ENCODE peak calls at places on chromosomes 16 and 17, in six cellular contexts. One of them, this sample, is unnamed.

GRCh38 chr17:68097161-68097805 is 61.7 kb downstream of the KPNA2 start:
- DNase-seq in right cardiac atrium: no peak
- DNase-seq in transverse colon: no peak
- DNase-seq in A549: no peak
- DNase-seq in body of pancreas: no peak
- DNase-seq in GM12878: no peak
- DNase-seq in this sample: no peak

GRCh38 chr17:44024271-44024663 is 9.5 kb upstream of the TMEM101 start:
- DNase-seq in body of pancreas: no peak
- DNase-seq in right cardiac atrium: no peak
- DNase-seq in A549: no peak
- DNase-seq in transverse colon: no peak
- DNase-seq in GM12878: no peak
- DNase-seq in this sample: no peak

GRCh38 chr17:44820631-44821196 is 9.4 kb downstream of the GJC1 start:
- DNase-seq in GM12878: no peak
- DNase-seq in A549: peak; percentile 67
- DNase-seq in right cardiac atrium: no peak
- DNase-seq in body of pancreas: no peak
- DNase-seq in transverse colon: no peak
- DNase-seq in this sample: no peak

GRCh38 chr16:24834459-24835335 is 11.1 kb upstream of the SLC5A11 start:
- DNase-seq in A549: peak; percentile 76
- DNase-seq in body of pancreas: no peak
- DNase-seq in transverse colon: peak; percentile 83
- DNase-seq in right cardiac atrium: no peak
- DNase-seq in GM12878: no peak
- DNase-seq in this sample: peak; percentile 85

GRCh38 chr17:7632492-7632894 is 2.6 kb downstream of the SHBG start:
- DNase-seq in transverse colon: peak; percentile 40
- DNase-seq in A549: peak; percentile 71
- DNase-seq in right cardiac atrium: no peak
- DNase-seq in body of pancreas: peak; percentile 36
- DNase-seq in GM12878: no peak
- DNase-seq in this sample: no peak

GRCh38 chr16:81558444-81559175 is 114.0 kb downstream of the CMIP start:
- DNase-seq in GM12878: no peak
- DNase-seq in A549: peak; percentile 82
- DNase-seq in body of pancreas: peak; percentile 91
- DNase-seq in transverse colon: peak; percentile 88
- DNase-seq in right cardiac atrium: no peak
- DNase-seq in this sample: peak; percentile 87

GRCh38 chr16:56841233-56841632 is 23.8 kb upstream of the SLC12A3 start:
- DNase-seq in GM12878: no peak
- DNase-seq in right cardiac atrium: no peak
- DNase-seq in body of pancreas: no peak
- DNase-seq in transverse colon: no peak
- DNase-seq in A549: no peak
- DNase-seq in this sample: no peak

GRCh38 chr17:79163071-79163470 is 88.4 kb downstream of the ENGASE start:
- DNase-seq in GM12878: no peak
- DNase-seq in right cardiac atrium: no peak
- DNase-seq in body of pancreas: no peak
- DNase-seq in A549: no peak
- DNase-seq in transverse colon: no peak
- DNase-seq in this sample: no peak

GRCh38 chr17:75823257-75824041 is 20.8 kb downstream of the UNC13D start:
- DNase-seq in transverse colon: no peak
- DNase-seq in body of pancreas: no peak
- DNase-seq in A549: no peak
- DNase-seq in GM12878: no peak
- DNase-seq in right cardiac atrium: peak; percentile 53
- DNase-seq in this sample: no peak

GRCh38 chr16:66927918-66928649 is 2.7 kb upstream of the RRAD start:
- DNase-seq in body of pancreas: no peak
- DNase-seq in right cardiac atrium: peak; percentile 68
- DNase-seq in GM12878: no peak
- DNase-seq in A549: no peak
- DNase-seq in transverse colon: no peak
- DNase-seq in this sample: no peak

GRCh38 chr16:1810536-1810935 is 16.1 kb downstream of the HAGH start:
- DNase-seq in A549: no peak
- DNase-seq in transverse colon: no peak
- DNase-seq in body of pancreas: no peak
- DNase-seq in right cardiac atrium: no peak
- DNase-seq in GM12878: no peak
- DNase-seq in this sample: no peak

GRCh38 chr17:31413871-31414589 is 22.6 kb downstream of the RAB11FIP4 start:
- DNase-seq in A549: no peak
- DNase-seq in right cardiac atrium: no peak
- DNase-seq in GM12878: no peak
- DNase-seq in body of pancreas: no peak
- DNase-seq in transverse colon: no peak
- DNase-seq in this sample: peak; percentile 0

GRCh38 chr17:56136316-56136715 is 17.0 kb upstream of the ANKFN1 start:
- DNase-seq in A549: no peak
- DNase-seq in right cardiac atrium: no peak
- DNase-seq in body of pancreas: no peak
- DNase-seq in GM12878: no peak
- DNase-seq in transverse colon: no peak
- DNase-seq in this sample: no peak

GRCh38 chr16:50183316-50183715 is 30.2 kb downstream of the TENT4B start:
- DNase-seq in body of pancreas: no peak
- DNase-seq in transverse colon: no peak
- DNase-seq in A549: no peak
- DNase-seq in GM12878: no peak
- DNase-seq in right cardiac atrium: no peak
- DNase-seq in this sample: no peak

GRCh38 chr17:6627019-6627418 is 13.5 kb downstream of the KIAA0753 start:
- DNase-seq in GM12878: no peak
- DNase-seq in A549: no peak
- DNase-seq in body of pancreas: no peak
- DNase-seq in transverse colon: no peak
- DNase-seq in right cardiac atrium: no peak
- DNase-seq in this sample: no peak

GRCh38 chr17:75693500-75694481 is 26.7 kb downstream of the SAP30BP start:
- DNase-seq in right cardiac atrium: peak; percentile 87
- DNase-seq in A549: peak; percentile 85
- DNase-seq in body of pancreas: peak; percentile 57
- DNase-seq in GM12878: no peak
- DNase-seq in transverse colon: peak; percentile 63
- DNase-seq in this sample: no peak

GRCh38 chr16:87834015-87834667 is 35.2 kb downstream of the SLC7A5 start:
- DNase-seq in body of pancreas: no peak
- DNase-seq in A549: peak; percentile 52
- DNase-seq in right cardiac atrium: no peak
- DNase-seq in transverse colon: no peak
- DNase-seq in GM12878: no peak
- DNase-seq in this sample: no peak

GRCh38 chr16:396605-397004 is 394 bp upstream of the NME4 start:
- DNase-seq in body of pancreas: no peak
- DNase-seq in A549: peak; percentile 74
- DNase-seq in GM12878: no peak
- DNase-seq in right cardiac atrium: peak; percentile 85
- DNase-seq in transverse colon: peak; percentile 39
- DNase-seq in this sample: no peak

GRCh38 chr17:49836111-49837030 is 11.5 kb downstream of the TAC4 start:
- DNase-seq in A549: peak; percentile 68
- DNase-seq in transverse colon: no peak
- DNase-seq in body of pancreas: no peak
- DNase-seq in right cardiac atrium: no peak
- DNase-seq in GM12878: no peak
- DNase-seq in this sample: no peak

GRCh38 chr17:70624208-70624607 is 454.9 kb downstream of the KCNJ2 start:
- DNase-seq in body of pancreas: no peak
- DNase-seq in transverse colon: no peak
- DNase-seq in GM12878: no peak
- DNase-seq in A549: no peak
- DNase-seq in right cardiac atrium: no peak
- DNase-seq in this sample: no peak

GRCh38 chr17:29039764-29040598 is 3.0 kb upstream of the PIPOX start:
- DNase-seq in right cardiac atrium: no peak
- DNase-seq in body of pancreas: no peak
- DNase-seq in transverse colon: no peak
- DNase-seq in GM12878: no peak
- DNase-seq in A549: no peak
- DNase-seq in this sample: no peak
- H3K4me1 ChIP-seq in right cardiac atrium: peaks cover 4% of the 10 kb centered on the region
- H3K4me1 ChIP-seq in body of pancreas: peaks cover 11% of the 10 kb centered on the region
- H3K4me1 ChIP-seq in transverse colon: peaks cover 7% of the 10 kb centered on the region
- H3K4me1 ChIP-seq in GM12878: peaks cover 13% of the 10 kb centered on the region
- H3K4me1 ChIP-seq in A549: no peaks in the 10 kb centered on the region
- H3K4me1 ChIP-seq in this sample: no peaks in the 10 kb centered on the region

GRCh38 chr17:40113110-40113960 is 8.4 kb upstream of the MSL1 start:
- DNase-seq in body of pancreas: peak; percentile 96
- DNase-seq in GM12878: peak; percentile 83
- DNase-seq in right cardiac atrium: peak; percentile 95
- DNase-seq in transverse colon: peak; percentile 97
- DNase-seq in A549: peak; percentile 97
- DNase-seq in this sample: peak; percentile 94
- H3K4me1 ChIP-seq in body of pancreas: peaks cover 73% of the 10 kb centered on the region
- H3K4me1 ChIP-seq in GM12878: peaks cover 28% of the 10 kb centered on the region
- H3K4me1 ChIP-seq in right cardiac atrium: peaks cover 11% of the 10 kb centered on the region
- H3K4me1 ChIP-seq in transverse colon: peaks cover 73% of the 10 kb centered on the region
- H3K4me1 ChIP-seq in A549: peaks cover 53% of the 10 kb centered on the region
- H3K4me1 ChIP-seq in this sample: peaks cover 62% of the 10 kb centered on the region

DNA sequence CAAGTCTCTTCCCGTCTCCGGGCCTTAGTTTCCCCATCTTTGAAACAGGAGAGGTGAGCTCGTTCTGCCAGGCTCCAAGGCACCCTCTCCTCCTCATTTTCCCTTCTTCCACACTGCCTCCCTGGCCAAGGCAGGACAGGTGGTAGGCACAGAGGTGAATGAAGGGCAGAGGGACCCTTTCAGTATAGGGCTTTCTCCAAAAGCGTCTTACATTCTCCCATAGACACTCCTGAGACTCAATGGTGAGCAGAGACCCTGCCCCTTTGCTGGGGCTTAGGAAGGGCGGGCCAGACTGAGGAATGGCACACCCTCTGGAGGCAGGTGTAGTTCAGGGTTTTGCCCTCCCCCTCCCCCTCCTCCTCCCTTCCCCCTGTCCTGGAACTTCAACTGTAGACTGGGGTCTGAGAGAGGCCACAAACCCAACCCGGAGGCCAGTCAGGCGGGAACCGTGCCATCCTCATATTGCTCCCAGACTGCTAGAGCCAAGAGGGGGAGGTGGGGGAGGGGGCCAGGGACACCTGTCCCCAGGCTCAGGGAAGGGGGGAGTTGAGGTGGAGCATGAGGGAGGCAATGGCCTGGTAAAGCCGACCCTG is 1.9 kb downstream of the PLEKHH3 start:
- DNase-seq in A549: no peak
- DNase-seq in GM12878: no peak
- DNase-seq in body of pancreas: peak; percentile 75
- DNase-seq in right cardiac atrium: peak; percentile 70
- DNase-seq in transverse colon: peak; percentile 32
- DNase-seq in this sample: no peak
- H3K4me1 ChIP-seq in A549: peaks cover 42% of the 10 kb centered on the region
- H3K4me1 ChIP-seq in GM12878: peaks cover 14% of the 10 kb centered on the region
- H3K4me1 ChIP-seq in body of pancreas: peaks cover 66% of the 10 kb centered on the region
- H3K4me1 ChIP-seq in right cardiac atrium: peaks cover 5% of the 10 kb centered on the region
- H3K4me1 ChIP-seq in transverse colon: peaks cover 56% of the 10 kb centered on the region
- H3K4me1 ChIP-seq in this sample: peaks cover 46% of the 10 kb centered on the region

GRCh38 chr17:50904522-50905459 is 38.6 kb upstream of the TOB1 start:
- DNase-seq in transverse colon: peak; percentile 48
- DNase-seq in body of pancreas: peak; percentile 79
- DNase-seq in GM12878: no peak
- DNase-seq in A549: no peak
- DNase-seq in right cardiac atrium: peak; percentile 77
- DNase-seq in this sample: peak; percentile 54
- H3K4me1 ChIP-seq in transverse colon: peaks cover 32% of the 10 kb centered on the region
- H3K4me1 ChIP-seq in body of pancreas: peaks cover 93% of the 10 kb centered on the region
- H3K4me1 ChIP-seq in GM12878: peaks cover 13% of the 10 kb centered on the region
- H3K4me1 ChIP-seq in A549: peaks cover 33% of the 10 kb centered on the region
- H3K4me1 ChIP-seq in right cardiac atrium: peaks cover 6% of the 10 kb centered on the region
- H3K4me1 ChIP-seq in this sample: peaks cover 30% of the 10 kb centered on the region

GRCh38 chr17:72466199-72466598 is 345.4 kb downstream of the SOX9 start:
- DNase-seq in GM12878: peak; percentile 75
- DNase-seq in body of pancreas: no peak
- DNase-seq in A549: peak; percentile 95
- DNase-seq in transverse colon: peak; percentile 65
- DNase-seq in right cardiac atrium: no peak
- DNase-seq in this sample: no peak
- H3K4me1 ChIP-seq in GM12878: peaks cover 41% of the 10 kb centered on the region
- H3K4me1 ChIP-seq in body of pancreas: peaks cover 57% of the 10 kb centered on the region
- H3K4me1 ChIP-seq in A549: peaks cover 97% of the 10 kb centered on the region
- H3K4me1 ChIP-seq in transverse colon: peaks cover 79% of the 10 kb centered on the region
- H3K4me1 ChIP-seq in right cardiac atrium: no peaks in the 10 kb centered on the region
- H3K4me1 ChIP-seq in this sample: peaks cover 50% of the 10 kb centered on the region

DNA sequence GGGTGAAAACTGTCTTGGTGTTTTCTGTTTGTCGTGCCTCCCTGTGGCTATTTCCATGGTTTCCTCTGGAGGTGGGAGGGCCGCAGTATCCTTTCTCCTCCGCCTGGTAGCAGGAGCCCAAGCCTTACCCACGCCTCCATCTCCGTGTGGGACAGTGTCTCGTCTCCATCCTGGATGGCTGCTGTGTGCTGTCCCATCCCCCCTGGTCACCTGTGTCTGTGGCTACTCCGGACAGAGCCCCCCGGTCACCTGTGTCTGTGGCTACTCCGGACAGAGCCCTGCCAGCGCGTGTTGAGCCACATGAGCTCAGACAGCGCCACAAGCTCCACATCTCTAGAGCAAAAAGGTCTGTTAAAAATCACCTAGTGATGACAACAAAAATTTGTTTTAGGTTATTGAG is 198.2 kb upstream of the CHMP6 start:
- DNase-seq in A549: no peak
- DNase-seq in transverse colon: no peak
- DNase-seq in body of pancreas: no peak
- DNase-seq in GM12878: no peak
- DNase-seq in right cardiac atrium: no peak
- DNase-seq in this sample: no peak
- H3K4me1 ChIP-seq in A549: peaks cover 59% of the 10 kb centered on the region
- H3K4me1 ChIP-seq in transverse colon: peaks cover 66% of the 10 kb centered on the region
- H3K4me1 ChIP-seq in body of pancreas: no peaks in the 10 kb centered on the region
- H3K4me1 ChIP-seq in GM12878: peaks cover 38% of the 10 kb centered on the region
- H3K4me1 ChIP-seq in right cardiac atrium: peaks cover 6% of the 10 kb centered on the region
- H3K4me1 ChIP-seq in this sample: peaks cover 3% of the 10 kb centered on the region

GRCh38 chr17:72393553-72393952 is 272.7 kb downstream of the SOX9 start:
- DNase-seq in A549: peak; percentile 72
- DNase-seq in transverse colon: no peak
- DNase-seq in GM12878: no peak
- DNase-seq in body of pancreas: no peak
- DNase-seq in right cardiac atrium: no peak
- DNase-seq in this sample: no peak
- H3K4me1 ChIP-seq in A549: peaks cover 85% of the 10 kb centered on the region
- H3K4me1 ChIP-seq in transverse colon: no peaks in the 10 kb centered on the region
- H3K4me1 ChIP-seq in GM12878: peaks cover 39% of the 10 kb centered on the region
- H3K4me1 ChIP-seq in body of pancreas: no peaks in the 10 kb centered on the region
- H3K4me1 ChIP-seq in right cardiac atrium: no peaks in the 10 kb centered on the region
- H3K4me1 ChIP-seq in this sample: no peaks in the 10 kb centered on the region

DNA sequence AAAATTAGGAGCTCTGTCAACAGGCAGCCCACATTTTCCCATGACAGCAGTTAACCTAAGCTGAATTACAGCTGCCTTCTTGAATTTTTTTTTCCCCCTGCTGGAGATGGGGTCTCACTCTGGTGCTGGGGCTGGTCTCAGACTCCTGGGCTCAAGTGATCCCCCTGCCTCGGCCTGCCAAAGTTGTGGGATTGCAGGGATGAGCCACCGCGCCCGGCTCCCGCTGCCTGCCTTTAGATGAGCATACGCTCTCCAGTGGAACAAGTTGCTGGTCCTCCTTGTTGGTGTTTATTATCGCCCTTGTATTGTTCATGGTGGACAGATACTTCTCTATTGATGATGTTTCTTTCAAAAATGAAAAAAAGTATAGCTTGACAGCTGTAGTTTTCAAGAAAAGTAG is 15.6 kb downstream of the PAFAH1B1 start:
- DNase-seq in GM12878: no peak
- DNase-seq in A549: no peak
- DNase-seq in transverse colon: no peak
- DNase-seq in right cardiac atrium: no peak
- DNase-seq in body of pancreas: no peak
- DNase-seq in this sample: no peak
- H3K4me1 ChIP-seq in GM12878: no peaks in the 10 kb centered on the region
- H3K4me1 ChIP-seq in A549: peaks cover 10% of the 10 kb centered on the region
- H3K4me1 ChIP-seq in transverse colon: peaks cover 68% of the 10 kb centered on the region
- H3K4me1 ChIP-seq in right cardiac atrium: peaks cover 3% of the 10 kb centered on the region
- H3K4me1 ChIP-seq in body of pancreas: peaks cover 54% of the 10 kb centered on the region
- H3K4me1 ChIP-seq in this sample: peaks cover 9% of the 10 kb centered on the region

This sample was measured in mucosa of descending colon.